ENCODE peak calls at places on chromosomes 16 and 17, in four cellular contexts. One of them, this sample, is unnamed.

GRCh38 chr16:21184834-21185233 is 26.4 kb downstream of the LDAF1 start:
- DNase-seq in H1: no peak
- DNase-seq in GM12878: no peak
- DNase-seq in HepG2: no peak
- DNase-seq in this sample: no peak

GRCh38 chr16:80972611-80973010 is 34.1 kb downstream of the CMC2 start:
- DNase-seq in GM12878: no peak
- DNase-seq in H1: no peak
- DNase-seq in HepG2: no peak
- DNase-seq in this sample: no peak

GRCh38 chr16:49855280-49855821 is 561 bp downstream of the ZNF423 start:
- DNase-seq in GM12878: peak
- DNase-seq in HepG2: no peak
- DNase-seq in H1: peak
- DNase-seq in this sample: peak

GRCh38 chr17:41549596-41550039 is 21.5 kb upstream of the KRT19 start:
- DNase-seq in H1: no peak
- DNase-seq in GM12878: no peak
- DNase-seq in HepG2: no peak
- DNase-seq in this sample: no peak

GRCh38 chr16:27703545-27703944 is 153.6 kb downstream of the KATNIP start:
- DNase-seq in H1: no peak
- DNase-seq in GM12878: no peak
- DNase-seq in HepG2: no peak
- DNase-seq in this sample: no peak

GRCh38 chr16:27458196-27458728 is 56.3 kb downstream of the IL21R start:
- DNase-seq in H1: no peak
- DNase-seq in GM12878: no peak
- DNase-seq in HepG2: no peak
- DNase-seq in this sample: no peak

GRCh38 chr17:82107341-82107860 is 9.4 kb upstream of the FASN start:
- DNase-seq in GM12878: no peak
- DNase-seq in H1: no peak
- DNase-seq in HepG2: peak
- DNase-seq in this sample: no peak

GRCh38 chr16:20089246-20089965 is 15.7 kb upstream of the GPR139 start:
- DNase-seq in GM12878: no peak
- DNase-seq in HepG2: no peak
- DNase-seq in H1: no peak
- DNase-seq in this sample: no peak

GRCh38 chr17:59328534-59329095 is 2.8 kb upstream of the YPEL2 start:
- DNase-seq in HepG2: no peak
- DNase-seq in GM12878: no peak
- DNase-seq in H1: no peak
- DNase-seq in this sample: no peak

GRCh38 chr16:66801320-66802105 is at the start of gene TERB1:
- DNase-seq in HepG2: no peak
- DNase-seq in H1: no peak
- DNase-seq in GM12878: no peak
- DNase-seq in this sample: no peak

GRCh38 chr16:13680021-13680672 is 239.8 kb upstream of the ERCC4 start:
- DNase-seq in HepG2: no peak
- DNase-seq in GM12878: no peak
- DNase-seq in H1: no peak
- DNase-seq in this sample: no peak

GRCh38 chr16:7272567-7273158 is 60.0 kb upstream of the RBFOX1 start:
- DNase-seq in GM12878: no peak
- DNase-seq in H1: no peak
- DNase-seq in HepG2: no peak
- DNase-seq in this sample: no peak

GRCh38 chr16:27107185-27107592 is 40.5 kb downstream of the C16orf82 start:
- DNase-seq in GM12878: no peak
- DNase-seq in H1: no peak
- DNase-seq in HepG2: no peak
- DNase-seq in this sample: no peak

GRCh38 chr17:8947201-8947600 is 18.3 kb downstream of the PIK3R5 start:
- DNase-seq in HepG2: no peak
- DNase-seq in GM12878: no peak
- DNase-seq in H1: no peak
- DNase-seq in this sample: no peak

GRCh38 chr17:72077326-72077960 is 43.4 kb upstream of the SOX9 start:
- DNase-seq in GM12878: no peak
- DNase-seq in HepG2: no peak
- DNase-seq in H1: no peak
- DNase-seq in this sample: no peak

GRCh38 chr17:703081-703875 is 11.4 kb downstream of the VPS53 start:
- DNase-seq in HepG2: no peak
- DNase-seq in H1: no peak
- DNase-seq in GM12878: no peak
- DNase-seq in this sample: no peak

GRCh38 chr17:263773-264172 is 82.3 kb upstream of the DOC2B start:
- DNase-seq in H1: no peak
- DNase-seq in HepG2: no peak
- DNase-seq in GM12878: no peak
- DNase-seq in this sample: no peak

GRCh38 chr16:89823087-89823823 is 5.0 kb upstream of the SPIRE2 start:
- DNase-seq in HepG2: no peak
- DNase-seq in GM12878: no peak
- DNase-seq in H1: no peak
- DNase-seq in this sample: no peak
- TF ChIP-seq SUZ12 in HepG2: no peak
- TF ChIP-seq SUZ12 in GM12878: no peak
- TF ChIP-seq SUZ12 in H1: no peak
- TF ChIP-seq SUZ12 in this sample: no peak

DNA sequence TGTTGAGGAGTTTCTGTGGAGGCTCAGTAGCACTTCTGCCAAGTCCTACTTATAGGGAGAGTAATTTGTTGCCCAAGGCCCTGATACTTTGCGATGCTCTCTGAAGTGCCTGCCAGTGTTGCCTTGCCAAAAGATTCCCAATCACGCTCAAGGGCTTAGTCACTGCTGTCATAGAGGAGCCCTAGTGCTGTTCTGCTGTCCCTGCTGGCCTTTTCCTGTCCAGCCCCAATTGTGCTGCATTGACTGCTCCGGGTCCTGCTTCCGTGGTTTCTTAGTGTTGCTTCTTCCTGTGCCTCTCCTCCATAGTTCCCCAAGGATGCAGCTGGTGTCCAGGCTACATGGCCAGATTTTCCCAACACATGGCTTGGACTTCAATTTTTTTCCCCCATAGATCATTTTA is 13.9 kb downstream of the NUP93 start:
- DNase-seq in H1: no peak
- DNase-seq in HepG2: no peak
- DNase-seq in GM12878: no peak
- DNase-seq in this sample: no peak
- TF ChIP-seq SP1 in H1: no peak
- TF ChIP-seq SP1 in HepG2: no peak
- TF ChIP-seq SP1 in GM12878: no peak
- TF ChIP-seq SP1 in this sample: no peak

GRCh38 chr17:2259769-2260536 is 43.6 kb downstream of the SMG6 start:
- DNase-seq in HepG2: no peak
- DNase-seq in H1: no peak
- DNase-seq in GM12878: peak
- DNase-seq in this sample: no peak
- TF ChIP-seq SUZ12 in HepG2: no peak
- TF ChIP-seq SUZ12 in H1: no peak
- TF ChIP-seq SUZ12 in GM12878: no peak
- TF ChIP-seq SUZ12 in this sample: no peak

DNA sequence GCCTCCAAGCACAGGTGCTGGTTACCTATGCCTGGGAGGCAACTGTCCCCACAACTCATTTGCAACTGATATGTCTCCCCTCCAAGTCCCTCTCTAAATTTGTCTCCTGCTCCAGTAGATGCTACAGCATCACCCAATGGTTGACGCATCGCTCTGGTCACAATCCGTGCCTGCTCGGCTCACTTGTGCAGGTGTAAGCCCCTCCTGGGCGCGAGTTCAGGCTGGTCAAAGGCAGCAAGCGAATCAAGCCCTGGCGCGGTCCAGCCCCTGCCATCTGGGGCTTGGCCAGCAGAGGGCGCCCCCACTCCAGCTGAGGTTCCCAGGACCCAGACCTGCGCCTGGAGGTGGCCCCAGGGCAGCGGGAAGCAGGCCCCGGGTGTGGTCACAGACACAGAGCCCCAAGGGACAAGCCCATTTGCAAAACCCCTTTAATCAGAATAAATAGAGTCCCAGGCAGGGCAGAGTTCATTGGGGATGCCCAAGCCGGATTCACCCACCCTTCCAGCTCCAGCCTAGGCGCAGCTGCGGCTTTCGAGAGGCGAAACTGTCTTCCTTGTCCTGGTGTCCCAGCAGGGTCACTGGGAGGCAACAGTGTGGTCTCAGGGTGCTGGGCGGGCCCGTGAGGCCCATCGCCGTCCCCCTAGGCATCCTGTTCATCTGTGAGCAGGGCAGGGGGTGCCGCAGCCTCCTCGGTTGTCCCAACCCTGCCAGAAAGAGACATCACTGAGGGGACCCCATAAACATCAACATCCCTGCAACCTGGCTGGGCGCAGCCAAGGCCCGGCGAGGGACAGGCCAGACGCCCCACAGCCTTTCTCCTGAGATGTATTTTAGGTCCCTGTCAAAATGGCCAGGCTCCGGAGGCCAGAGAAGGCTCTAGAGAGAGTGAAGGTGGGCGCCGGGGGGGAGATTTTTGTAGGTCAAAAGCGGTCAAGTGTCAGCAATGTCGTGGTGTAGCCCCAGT is 15.8 kb downstream of the TMC6 start:
- DNase-seq in HepG2: peak
- DNase-seq in GM12878: no peak
- DNase-seq in H1: peak
- DNase-seq in this sample: peak
- TF ChIP-seq SP1 in HepG2: no peak
- TF ChIP-seq SP1 in GM12878: no peak
- TF ChIP-seq SP1 in H1: no peak
- TF ChIP-seq SP1 in this sample: no peak

GRCh38 chr17:40317345-40317873 is 8.4 kb downstream of the RARA start:
- DNase-seq in HepG2: peak
- DNase-seq in GM12878: no peak
- DNase-seq in H1: no peak
- DNase-seq in this sample: peak
- TF ChIP-seq SUZ12 in HepG2: no peak
- TF ChIP-seq SUZ12 in GM12878: no peak
- TF ChIP-seq SUZ12 in H1: no peak
- TF ChIP-seq SUZ12 in this sample: no peak

DNA sequence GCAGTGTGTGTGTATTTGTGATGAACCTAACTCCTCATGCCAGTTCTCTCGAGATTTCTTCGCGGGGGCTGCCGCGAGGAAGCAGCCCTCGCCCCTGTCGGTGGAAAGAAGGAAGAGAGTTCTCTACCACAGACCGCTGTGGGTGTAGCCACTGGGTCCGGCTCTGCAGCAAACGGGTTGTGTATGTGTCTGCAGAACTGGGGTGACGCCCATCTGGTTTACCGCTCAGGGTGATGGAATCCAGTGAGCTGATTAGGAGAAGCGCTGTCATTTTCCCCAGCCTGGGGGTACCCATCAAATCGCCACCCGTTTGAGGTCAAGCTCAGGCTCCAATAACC is 7.7 kb downstream of the CORO6 start:
- DNase-seq in GM12878: no peak
- DNase-seq in HepG2: no peak
- DNase-seq in H1: no peak
- DNase-seq in this sample: no peak
- TF ChIP-seq SP1 in GM12878: no peak
- TF ChIP-seq SP1 in HepG2: no peak
- TF ChIP-seq SP1 in H1: no peak
- TF ChIP-seq SP1 in this sample: no peak

GRCh38 chr17:80910043-80910442 is 81.6 kb upstream of the CHMP6 start:
- DNase-seq in HepG2: no peak
- DNase-seq in H1: no peak
- DNase-seq in GM12878: no peak
- DNase-seq in this sample: no peak
- TF ChIP-seq SUZ12 in HepG2: no peak
- TF ChIP-seq SUZ12 in H1: no peak
- TF ChIP-seq SUZ12 in GM12878: no peak
- TF ChIP-seq SUZ12 in this sample: no peak

GRCh38 chr17:19410101-19410500 is 931 bp upstream of the RNF112 start:
- DNase-seq in HepG2: no peak
- DNase-seq in GM12878: no peak
- DNase-seq in H1: no peak
- DNase-seq in this sample: no peak

GRCh38 chr17:19409066-19409465 is 2.0 kb upstream of the RNF112 start:
- DNase-seq in H1: no peak
- DNase-seq in HepG2: no peak
- DNase-seq in GM12878: no peak
- DNase-seq in this sample: no peak

GRCh38 chr17:19410875-19411291 is at the start of gene RNF112:
- DNase-seq in HepG2: no peak
- DNase-seq in GM12878: no peak
- DNase-seq in H1: no peak
- DNase-seq in this sample: no peak

GRCh38 chr17:19407601-19408380 is 3.2 kb upstream of the RNF112 start:
- DNase-seq in HepG2: no peak
- DNase-seq in GM12878: no peak
- DNase-seq in H1: no peak
- DNase-seq in this sample: no peak

GRCh38 chr17:19409509-19409908 is 1.5 kb upstream of the RNF112 start:
- DNase-seq in GM12878: no peak
- DNase-seq in H1: no peak
- DNase-seq in HepG2: no peak
- DNase-seq in this sample: no peak
- TF ChIP-seq SP1 in GM12878: no peak
- TF ChIP-seq SP1 in H1: no peak
- TF ChIP-seq SP1 in HepG2: no peak
- TF ChIP-seq SP1 in this sample: no peak

DNA sequence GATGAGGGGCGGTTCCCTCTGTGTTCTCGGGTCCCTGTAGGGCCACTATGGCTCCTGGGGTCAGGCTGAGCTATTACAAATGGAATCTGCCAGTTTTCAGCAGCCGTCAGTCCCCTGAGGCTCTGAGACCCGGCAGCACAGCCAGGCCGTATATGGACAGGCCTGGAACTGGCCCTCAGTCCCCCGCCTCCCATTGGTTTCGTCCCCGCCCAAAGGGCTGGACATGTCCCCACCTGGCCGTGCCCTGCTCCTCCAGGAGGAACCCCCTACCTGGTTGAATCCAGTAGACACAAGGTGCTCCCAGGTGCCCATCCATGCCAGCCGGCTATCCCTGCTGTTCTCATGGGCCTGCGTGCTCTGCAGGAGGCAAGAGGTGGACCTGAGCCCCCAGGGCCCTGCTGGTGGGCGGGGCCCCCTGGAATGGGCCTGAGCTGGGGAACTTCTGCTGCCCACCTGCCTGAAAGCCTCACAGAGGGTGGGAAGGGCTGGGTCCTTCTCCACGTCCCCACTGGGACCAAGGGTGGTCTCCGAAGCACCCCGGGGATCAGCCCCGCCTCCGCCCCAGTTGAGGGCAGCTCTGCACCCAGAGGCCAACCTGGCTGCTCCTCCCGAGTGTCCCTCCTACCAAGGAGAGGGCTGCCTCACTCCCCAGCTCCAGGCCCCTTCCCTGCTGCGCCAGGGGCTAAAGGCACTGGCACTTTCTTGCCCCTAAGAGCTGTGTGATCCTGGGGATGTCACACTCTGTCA is 16.8 kb downstream of the VASN start:
- DNase-seq in H1: no peak
- DNase-seq in GM12878: no peak
- DNase-seq in HepG2: no peak
- DNase-seq in this sample: no peak
- TF ChIP-seq SUZ12 in H1: no peak
- TF ChIP-seq SUZ12 in GM12878: no peak
- TF ChIP-seq SUZ12 in HepG2: no peak
- TF ChIP-seq SUZ12 in this sample: no peak